ENCODE peak calls at places on chromosomes 7 and 10, in four cellular contexts. One of them, this sample, is unnamed.

GRCh38 chr10:47334627-47335026 is 12.4 kb downstream of the GDF2 start:
- DNase-seq in renal cortical epithelial cell: no peak
- DNase-seq in CD4-positive, CD25-positive, alpha-beta regulatory T cell: no peak
- DNase-seq in AG04450: no peak
- DNase-seq in this sample: no peak

GRCh38 chr10:27088263-27089044 is 11.8 kb downstream of the ANKRD26 start:
- DNase-seq in renal cortical epithelial cell: no peak
- DNase-seq in CD4-positive, CD25-positive, alpha-beta regulatory T cell: no peak
- DNase-seq in AG04450: no peak
- DNase-seq in this sample: no peak

GRCh38 chr7:105206985-105207384 is 181.7 kb downstream of the SRPK2 start:
- DNase-seq in renal cortical epithelial cell: no peak
- DNase-seq in CD4-positive, CD25-positive, alpha-beta regulatory T cell: no peak
- DNase-seq in AG04450: no peak
- DNase-seq in this sample: no peak

GRCh38 chr7:2266911-2267310 is 24.9 kb downstream of the NUDT1 start:
- DNase-seq in renal cortical epithelial cell: no peak
- DNase-seq in CD4-positive, CD25-positive, alpha-beta regulatory T cell: no peak
- DNase-seq in AG04450: no peak
- DNase-seq in this sample: no peak

GRCh38 chr10:1398626-1399410 is 338.5 kb downstream of the ADARB2 start:
- DNase-seq in renal cortical epithelial cell: no peak
- DNase-seq in CD4-positive, CD25-positive, alpha-beta regulatory T cell: no peak
- DNase-seq in AG04450: no peak
- DNase-seq in this sample: peak

GRCh38 chr7:132934017-132934416 is 147.9 kb downstream of the CHCHD3 start:
- DNase-seq in renal cortical epithelial cell: no peak
- DNase-seq in CD4-positive, CD25-positive, alpha-beta regulatory T cell: no peak
- DNase-seq in AG04450: no peak
- DNase-seq in this sample: no peak

GRCh38 chr10:114635797-114636550 is 22.1 kb downstream of the ABLIM1 start:
- DNase-seq in renal cortical epithelial cell: no peak
- DNase-seq in CD4-positive, CD25-positive, alpha-beta regulatory T cell: no peak
- DNase-seq in AG04450: no peak
- DNase-seq in this sample: no peak

GRCh38 chr10:6136215-6137201 is 47.7 kb downstream of the RBM17 start:
- DNase-seq in renal cortical epithelial cell: peak
- DNase-seq in CD4-positive, CD25-positive, alpha-beta regulatory T cell: peak
- DNase-seq in AG04450: peak
- DNase-seq in this sample: no peak

GRCh38 chr10:76333331-76333730 is 901.9 kb downstream of the LRMDA start:
- DNase-seq in renal cortical epithelial cell: no peak
- DNase-seq in CD4-positive, CD25-positive, alpha-beta regulatory T cell: no peak
- DNase-seq in AG04450: no peak
- DNase-seq in this sample: no peak

GRCh38 chr10:117533507-117534281 is 8.9 kb upstream of the EMX2 start:
- DNase-seq in renal cortical epithelial cell: no peak
- DNase-seq in CD4-positive, CD25-positive, alpha-beta regulatory T cell: no peak
- DNase-seq in AG04450: no peak
- DNase-seq in this sample: no peak

GRCh38 chr7:15086882-15087281 is 184.3 kb upstream of the DGKB start:
- DNase-seq in renal cortical epithelial cell: peak
- DNase-seq in CD4-positive, CD25-positive, alpha-beta regulatory T cell: no peak
- DNase-seq in AG04450: no peak
- DNase-seq in this sample: no peak

GRCh38 chr10:44863344-44864041 is 47.6 kb upstream of the TMEM72 start:
- DNase-seq in renal cortical epithelial cell: no peak
- DNase-seq in CD4-positive, CD25-positive, alpha-beta regulatory T cell: no peak
- DNase-seq in AG04450: no peak
- DNase-seq in this sample: no peak

GRCh38 chr10:92517034-92517655 is 56.7 kb downstream of the IDE start:
- DNase-seq in renal cortical epithelial cell: peak
- DNase-seq in CD4-positive, CD25-positive, alpha-beta regulatory T cell: peak
- DNase-seq in AG04450: peak
- DNase-seq in this sample: peak

GRCh38 chr7:43076189-43076605 is 36.2 kb upstream of the HECW1 start:
- DNase-seq in renal cortical epithelial cell: peak
- DNase-seq in CD4-positive, CD25-positive, alpha-beta regulatory T cell: peak
- DNase-seq in AG04450: no peak
- DNase-seq in this sample: no peak

GRCh38 chr10:56383806-56384205 is 22.7 kb upstream of the ZWINT start:
- DNase-seq in renal cortical epithelial cell: no peak
- DNase-seq in CD4-positive, CD25-positive, alpha-beta regulatory T cell: no peak
- DNase-seq in AG04450: no peak
- DNase-seq in this sample: no peak

GRCh38 chr10:72328045-72328828 is 26.5 kb downstream of the DNAJB12 start:
- DNase-seq in renal cortical epithelial cell: peak
- DNase-seq in CD4-positive, CD25-positive, alpha-beta regulatory T cell: no peak
- DNase-seq in AG04450: no peak
- DNase-seq in this sample: peak

GRCh38 chr10:114174462-114175190 is 623 bp upstream of the CCDC186 start:
- DNase-seq in renal cortical epithelial cell: peak
- DNase-seq in CD4-positive, CD25-positive, alpha-beta regulatory T cell: no peak
- DNase-seq in AG04450: peak
- DNase-seq in this sample: peak

GRCh38 chr10:110324201-110324804 is 19.6 kb upstream of the SMNDC1 start:
- DNase-seq in renal cortical epithelial cell: peak
- DNase-seq in CD4-positive, CD25-positive, alpha-beta regulatory T cell: no peak
- DNase-seq in AG04450: no peak
- DNase-seq in this sample: no peak

GRCh38 chr10:92238586-92239098 is 52.2 kb downstream of the CPEB3 start:
- DNase-seq in renal cortical epithelial cell: peak
- DNase-seq in CD4-positive, CD25-positive, alpha-beta regulatory T cell: no peak
- DNase-seq in AG04450: no peak
- DNase-seq in this sample: peak

GRCh38 chr7:48298779-48299178 is 127.5 kb downstream of the ABCA13 start:
- DNase-seq in renal cortical epithelial cell: peak
- DNase-seq in CD4-positive, CD25-positive, alpha-beta regulatory T cell: peak
- DNase-seq in AG04450: no peak
- DNase-seq in this sample: no peak

GRCh38 chr7:17026269-17026668 is 144.5 kb upstream of the AGR3 start:
- DNase-seq in renal cortical epithelial cell: no peak
- DNase-seq in CD4-positive, CD25-positive, alpha-beta regulatory T cell: no peak
- DNase-seq in AG04450: no peak
- DNase-seq in this sample: no peak

GRCh38 chr10:5040781-5041470 is 37.3 kb upstream of the AKR1C2 start:
- DNase-seq in renal cortical epithelial cell: peak
- DNase-seq in CD4-positive, CD25-positive, alpha-beta regulatory T cell: no peak
- DNase-seq in AG04450: no peak
- DNase-seq in this sample: no peak

GRCh38 chr10:33334839-33335549 is 527 bp upstream of the NRP1 start:
- DNase-seq in renal cortical epithelial cell: peak
- DNase-seq in CD4-positive, CD25-positive, alpha-beta regulatory T cell: peak
- DNase-seq in AG04450: peak
- DNase-seq in this sample: peak

GRCh38 chr10:63264852-63265617 is 131.9 kb downstream of the NRBF2 start:
- DNase-seq in renal cortical epithelial cell: peak
- DNase-seq in CD4-positive, CD25-positive, alpha-beta regulatory T cell: peak
- DNase-seq in AG04450: no peak
- DNase-seq in this sample: no peak

GRCh38 chr10:108662975-108663374 is 1260.3 kb downstream of the XPNPEP1 start:
- DNase-seq in renal cortical epithelial cell: peak
- DNase-seq in CD4-positive, CD25-positive, alpha-beta regulatory T cell: no peak
- DNase-seq in AG04450: no peak
- DNase-seq in this sample: no peak

GRCh38 chr7:102912742-102913141 is at the start of gene LRRC17:
- DNase-seq in renal cortical epithelial cell: peak
- DNase-seq in CD4-positive, CD25-positive, alpha-beta regulatory T cell: no peak
- DNase-seq in AG04450: peak
- DNase-seq in this sample: no peak

GRCh38 chr10:79250259-79250658 is 97.0 kb upstream of the PPIF start:
- DNase-seq in renal cortical epithelial cell: no peak
- DNase-seq in CD4-positive, CD25-positive, alpha-beta regulatory T cell: peak
- DNase-seq in AG04450: no peak
- DNase-seq in this sample: peak

GRCh38 chr7:79548616-79549206 is 95.2 kb upstream of the MAGI2 start:
- DNase-seq in renal cortical epithelial cell: no peak
- DNase-seq in CD4-positive, CD25-positive, alpha-beta regulatory T cell: no peak
- DNase-seq in AG04450: no peak
- DNase-seq in this sample: peak

GRCh38 chr7:152527610-152528032 is 91.8 kb upstream of the KMT2C start:
- DNase-seq in renal cortical epithelial cell: no peak
- DNase-seq in CD4-positive, CD25-positive, alpha-beta regulatory T cell: no peak
- DNase-seq in AG04450: no peak
- DNase-seq in this sample: no peak

GRCh38 chr10:132464256-132465192 is 67.5 kb downstream of the PWWP2B start:
- DNase-seq in renal cortical epithelial cell: no peak
- DNase-seq in CD4-positive, CD25-positive, alpha-beta regulatory T cell: no peak
- DNase-seq in AG04450: no peak
- DNase-seq in this sample: peak

GRCh38 chr10:1608408-1609037 is 128.8 kb downstream of the ADARB2 start:
- DNase-seq in renal cortical epithelial cell: no peak
- DNase-seq in CD4-positive, CD25-positive, alpha-beta regulatory T cell: no peak
- DNase-seq in AG04450: no peak
- DNase-seq in this sample: no peak